ENCODE peak calls at places on chromosomes 4 and X, in six cellular contexts. Z is pancreas; I is CD8-positive, alpha-beta memory T cell; Q is effector memory CD4-positive, alpha-beta T cell; D is GM23338; C is A549. M is an unnamed sample.

GRCh38 chrX:138763761-138764160 is 52.2 kb upstream of the FGF13 start:
- DNase-seq in I (no peak), Z (no peak), C (no peak), Q (no peak), D (no peak), M (no peak)

GRCh38 chrX:20522420-20522819 is 255.7 kb upstream of the RPS6KA3 start:
- DNase-seq in Z (no peak), D (no peak), I (no peak), Q (no peak), C (no peak), M (no peak)

GRCh38 chrX:133053854-133054565 is 42.9 kb downstream of the USP26 start:
- DNase-seq in Q (no peak), Z (no peak), D (peak; percentile 6), I (no peak), C (no peak), M (no peak)

GRCh38 chrX:23008431-23009099 is 8.8 kb downstream of the DDX53 start:
- DNase-seq in C (peak; percentile 31), Z (no peak), I (no peak), Q (no peak), D (peak; percentile 58), M (no peak)

GRCh38 chr4:149531861-149532260 is 283.8 kb downstream of the IQCM start:
- DNase-seq in I (no peak), D (no peak), C (no peak), Q (no peak), Z (no peak), M (peak; percentile 10)

GRCh38 chr4:29717658-29718057 is 1002.5 kb upstream of the PCDH7 start:
- DNase-seq in C (no peak), Z (no peak), Q (no peak), D (no peak), I (no peak), M (no peak)

GRCh38 chr4:26859762-26860156 is 882 bp upstream of the STIM2 start:
- DNase-seq in I (no peak), C (no peak), Q (no peak), Z (no peak), D (peak; percentile 31), M (no peak)

GRCh38 chr4:156113138-156113537 is 159.5 kb upstream of the CTSO start:
- DNase-seq in Z (no peak), I (no peak), D (peak; percentile 13), C (no peak), Q (no peak), M (no peak)

GRCh38 chrX:53223068-53223693 is 1.8 kb downstream of the KDM5C start:
- DNase-seq in Q (no peak), C (peak; percentile 18), Z (no peak), D (no peak), I (no peak), M (no peak)

GRCh38 chr4:85946821-85947220 is 413.0 kb downstream of the MAPK10 start:
- DNase-seq in C (no peak), I (no peak), Z (no peak), Q (no peak), D (no peak), M (no peak)

GRCh38 chr4:26061248-26061986 is 147.4 kb downstream of the SMIM20 start:
- DNase-seq in I (no peak), D (peak; percentile 85), Z (no peak), Q (no peak), C (peak; percentile 56), M (no peak)

GRCh38 chr4:52907510-52907909 is 45.4 kb downstream of the RASL11B start:
- DNase-seq in C (no peak), Q (no peak), Z (no peak), D (no peak), I (no peak), M (no peak)

GRCh38 chr4:4859010-4859798 is at the start of gene MSX1:
- DNase-seq in C (peak; percentile 74), Z (peak; percentile 92), D (peak; percentile 95), I (no peak), Q (peak; percentile 18), M (peak; percentile 91)

GRCh38 chr4:153341575-153342090 is 2.9 kb upstream of the MND1 start:
- DNase-seq in Q (no peak), Z (no peak), C (peak; percentile 23), D (no peak), I (no peak), M (no peak)

GRCh38 chr4:956531-957230 is 16.7 kb downstream of the DGKQ start:
- DNase-seq in Q (no peak), C (no peak), Z (no peak), D (no peak), I (no peak), M (no peak)

GRCh38 chr4:10738826-10739489 is 54.4 kb upstream of the CLNK start:
- DNase-seq in Z (no peak), Q (no peak), D (no peak), I (no peak), C (no peak), M (no peak)

GRCh38 chr4:125432078-125432477 is 117.3 kb downstream of the FAT4 start:
- DNase-seq in C (peak; percentile 9), Q (no peak), I (no peak), Z (no peak), D (peak; percentile 74), M (no peak)

GRCh38 chrX:38236901-38237615 is 16.4 kb upstream of the SRPX start:
- DNase-seq in D (no peak), I (no peak), Z (no peak), C (no peak), Q (no peak), M (no peak)

GRCh38 chrX:18938710-18939109 is 45.2 kb downstream of the PHKA2 start:
- DNase-seq in D (no peak), Z (no peak), Q (no peak), I (no peak), C (no peak), M (no peak)

GRCh38 chr4:159383569-159383934 is 280.7 kb downstream of the RAPGEF2 start:
- DNase-seq in Q (no peak), D (peak; percentile 82), I (no peak), Z (no peak), C (no peak), M (no peak)

GRCh38 chrX:129534816-129535578 is 5.1 kb upstream of the OCRL start:
- DNase-seq in Q (no peak), C (no peak), I (no peak), Z (no peak), D (no peak), M (no peak)

GRCh38 chr4:2365913-2366210 is 52.6 kb downstream of the ZFYVE28 start:
- DNase-seq in D (no peak), C (no peak), Q (no peak), I (no peak), Z (no peak), M (no peak)

GRCh38 chrX:151000901-151001301 is 17.8 kb downstream of the HMGB3 start:
- DNase-seq in Z (no peak), C (no peak), D (no peak), Q (no peak), I (no peak), M (no peak)

GRCh38 chr4:73853718-73854473 is 800 bp downstream of the PF4V1 start:
- DNase-seq in D (no peak), C (no peak), I (no peak), Q (no peak), Z (peak; percentile 39), M (no peak)

GRCh38 chrX:24733111-24733510 is 39.4 kb downstream of the POLA1 start:
- DNase-seq in Q (no peak), Z (no peak), I (no peak), C (no peak), D (no peak), M (no peak)

GRCh38 chr4:59570850-59571476 is 1629.2 kb upstream of the ADGRL3 start:
- DNase-seq in D (no peak), C (no peak), I (no peak), Q (no peak), Z (no peak), M (no peak)

GRCh38 chr4:40629401-40630334 is at the start of gene RBM47:
- DNase-seq in C (peak; percentile 76), D (peak; percentile 97), Z (peak; percentile 93), Q (no peak), I (no peak), M (peak; percentile 71)

GRCh38 chrX:40152173-40152705 is 54.5 kb upstream of the BCOR start:
- DNase-seq in I (no peak), Q (no peak), D (peak; percentile 58), Z (peak; percentile 79), C (no peak), M (peak; percentile 48)

GRCh38 chrX:69045616-69046345 is 119.5 kb downstream of the PJA1 start:
- DNase-seq in Q (no peak), D (no peak), C (no peak), Z (no peak), I (no peak), M (no peak)

GRCh38 chrX:49210406-49210805 is 10.4 kb upstream of the SYP start:
- DNase-seq in I (no peak), Q (no peak), C (no peak), Z (no peak), D (no peak), M (no peak)

GRCh38 chr4:14668296-14668695 is 334.0 kb upstream of the CPEB2 start:
- DNase-seq in C (no peak), Q (no peak), I (no peak), D (no peak), Z (no peak), M (no peak)

DNA sequence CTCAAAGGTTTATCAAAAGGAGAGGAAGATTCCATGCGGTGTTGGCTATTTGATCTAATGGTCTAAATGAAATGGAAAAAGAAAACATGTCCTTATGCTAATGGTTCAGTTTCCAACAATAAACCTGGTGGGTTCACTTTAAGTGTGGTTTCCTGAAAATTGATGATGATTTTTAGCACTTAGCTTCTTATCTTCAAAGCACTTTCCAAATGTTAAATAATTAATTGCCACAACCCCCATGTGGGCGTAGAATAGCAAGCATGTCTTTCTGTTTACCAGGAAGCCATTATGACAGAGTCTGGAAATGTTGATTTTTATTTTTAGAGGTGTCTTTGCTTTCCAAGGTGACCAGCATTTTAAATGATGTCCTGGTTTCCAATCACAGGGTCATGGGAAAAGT is 134.8 kb upstream of the SLC4A4 start:
- DNase-seq in Q (no peak), C (no peak), I (no peak), D (no peak), Z (no peak), M (no peak)
- H3K4me3 ChIP-seq in Q (no peak overlapping the region), C (no peak overlapping the region), I (no peak overlapping the region), D (no peak overlapping the region), Z (no peak overlapping the region), M (no peak overlapping the region)

GRCh38 chr4:38675167-38676121 is 11.4 kb downstream of the KLF3 start:
- DNase-seq in C (peak; percentile 73), I (peak; percentile 74), D (peak; percentile 94), Z (no peak), Q (peak; percentile 65), M (peak; percentile 67)
- H3K4me3 ChIP-seq in C (peak overlapping the region; percentile 2), I (peak overlapping the region; percentile 26), D (peak overlapping the region; percentile 24), Z (no peak overlapping the region), Q (no peak overlapping the region), M (peak overlapping the region; percentile 29)

GRCh38 chr4:7903686-7904085 is 36.0 kb downstream of the AFAP1 start:
- DNase-seq in Z (no peak), Q (no peak), D (no peak), I (no peak), C (no peak), M (no peak)
- H3K4me3 ChIP-seq in Z (no peak overlapping the region), Q (no peak overlapping the region), D (no peak overlapping the region), I (no peak overlapping the region), C (no peak overlapping the region), M (no peak overlapping the region)

DNA sequence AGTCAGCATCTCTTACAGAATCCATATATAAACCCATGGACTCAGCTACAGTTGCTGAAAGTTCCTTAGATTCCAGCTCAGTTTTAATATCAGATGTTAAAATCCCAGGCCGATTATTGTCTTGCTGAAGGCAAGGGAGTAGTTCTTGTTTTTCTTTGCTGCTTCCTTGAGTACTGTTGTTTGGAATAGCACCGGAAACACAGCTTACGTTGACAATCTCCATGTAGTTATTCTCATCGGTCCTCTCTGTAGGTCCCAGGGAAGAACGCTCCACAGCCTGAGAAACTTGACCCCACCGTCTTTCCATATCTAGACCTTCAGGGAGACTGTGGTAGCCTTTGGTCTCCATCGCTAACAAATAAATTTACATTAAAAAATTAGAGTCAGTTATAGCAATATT is 5.7 kb downstream of the NR3C2 start:
- DNase-seq in C (no peak), Q (no peak), D (no peak), I (no peak), Z (no peak), M (no peak)
- H3K4me3 ChIP-seq in C (no peak overlapping the region), Q (no peak overlapping the region), D (no peak overlapping the region), I (no peak overlapping the region), Z (no peak overlapping the region), M (peak overlapping the region; percentile 17)

M was measured in psoas muscle.